ENCODE peak calls at places on chromosome 3, in six cellular contexts. K is A673; Q is GM23248; P is fibroblast of lung; A is body of pancreas; M is CD4-positive, alpha-beta memory T cell. U is an unnamed sample.

GRCh38 chr3:185335799-185336198 is 27.1 kb upstream of the MAP3K13 start:
- DNase-seq in M (no peak), K (peak; percentile 22), A (no peak), P (no peak), Q (peak; percentile 61), U (no peak)

GRCh38 chr3:114867828-114868498 is 279.1 kb downstream of the ZBTB20 start:
- DNase-seq in P (no peak), K (no peak), Q (no peak), A (peak; percentile 69), M (no peak), U (no peak)

GRCh38 chr3:136728918-136729317 is 23.3 kb downstream of the STAG1 start:
- DNase-seq in P (peak; percentile 72), Q (peak; percentile 96), K (no peak), A (no peak), M (no peak), U (peak; percentile 38)

GRCh38 chr3:70247955-70248354 is 64.5 kb downstream of the MDFIC2 start:
- DNase-seq in P (no peak), A (no peak), K (no peak), M (no peak), Q (no peak), U (no peak)

GRCh38 chr3:47874913-47875312 is 72.0 kb downstream of the DHX30 start:
- DNase-seq in M (no peak), P (no peak), A (no peak), K (no peak), Q (peak; percentile 28), U (no peak)

GRCh38 chr3:11170052-11170770 is 15.9 kb downstream of the HRH1 start:
- DNase-seq in K (no peak), A (no peak), Q (no peak), M (no peak), P (peak; percentile 66), U (no peak)

GRCh38 chr3:55017876-55018275 is 90.0 kb upstream of the LRTM1 start:
- DNase-seq in M (no peak), K (no peak), P (no peak), A (no peak), Q (no peak), U (no peak)

GRCh38 chr3:56373386-56373785 is 94.9 kb downstream of the ERC2 start:
- DNase-seq in K (no peak), P (no peak), M (no peak), A (no peak), Q (no peak), U (no peak)

GRCh38 chr3:23079976-23080375 is 123.2 kb upstream of the UBE2E2 start:
- DNase-seq in M (no peak), A (no peak), Q (no peak), K (no peak), P (peak; percentile 6), U (no peak)

GRCh38 chr3:69357196-69357595 is 28.7 kb downstream of the FRMD4B start:
- DNase-seq in A (no peak), Q (no peak), P (peak; percentile 17), K (no peak), M (no peak), U (no peak)

GRCh38 chr3:78647735-78648134 is 1120.1 kb downstream of the ROBO1 start:
- DNase-seq in A (no peak), Q (peak; percentile 23), M (no peak), P (no peak), K (no peak), U (no peak)

GRCh38 chr3:119969759-119970158 is 124.5 kb downstream of the GSK3B start:
- DNase-seq in Q (no peak), A (no peak), M (no peak), K (no peak), P (no peak), U (no peak)

GRCh38 chr3:127041933-127042332 is 59.0 kb downstream of the PLXNA1 start:
- DNase-seq in Q (no peak), A (no peak), P (no peak), M (no peak), K (no peak), U (no peak)

GRCh38 chr3:51958603-51959521 is 3.7 kb downstream of the GPR62 start:
- DNase-seq in P (no peak), Q (no peak), K (no peak), A (no peak), M (no peak), U (no peak)

GRCh38 chr3:172550347-172550943 is 27.2 kb upstream of the TNFSF10 start:
- DNase-seq in A (no peak), M (no peak), K (peak; percentile 21), P (peak; percentile 79), Q (peak; percentile 96), U (no peak)

GRCh38 chr3:172549144-172549543 is 25.9 kb upstream of the TNFSF10 start:
- DNase-seq in A (no peak), M (no peak), Q (no peak), P (peak; percentile 49), K (no peak), U (no peak)

GRCh38 chr3:172559029-172559428 is 35.8 kb upstream of the TNFSF10 start:
- DNase-seq in K (no peak), P (no peak), A (no peak), M (no peak), Q (no peak), U (no peak)

GRCh38 chr3:172557515-172558220 is 34.4 kb upstream of the TNFSF10 start:
- DNase-seq in A (no peak), K (no peak), P (peak; percentile 73), M (no peak), Q (peak; percentile 72), U (no peak)

DNA sequence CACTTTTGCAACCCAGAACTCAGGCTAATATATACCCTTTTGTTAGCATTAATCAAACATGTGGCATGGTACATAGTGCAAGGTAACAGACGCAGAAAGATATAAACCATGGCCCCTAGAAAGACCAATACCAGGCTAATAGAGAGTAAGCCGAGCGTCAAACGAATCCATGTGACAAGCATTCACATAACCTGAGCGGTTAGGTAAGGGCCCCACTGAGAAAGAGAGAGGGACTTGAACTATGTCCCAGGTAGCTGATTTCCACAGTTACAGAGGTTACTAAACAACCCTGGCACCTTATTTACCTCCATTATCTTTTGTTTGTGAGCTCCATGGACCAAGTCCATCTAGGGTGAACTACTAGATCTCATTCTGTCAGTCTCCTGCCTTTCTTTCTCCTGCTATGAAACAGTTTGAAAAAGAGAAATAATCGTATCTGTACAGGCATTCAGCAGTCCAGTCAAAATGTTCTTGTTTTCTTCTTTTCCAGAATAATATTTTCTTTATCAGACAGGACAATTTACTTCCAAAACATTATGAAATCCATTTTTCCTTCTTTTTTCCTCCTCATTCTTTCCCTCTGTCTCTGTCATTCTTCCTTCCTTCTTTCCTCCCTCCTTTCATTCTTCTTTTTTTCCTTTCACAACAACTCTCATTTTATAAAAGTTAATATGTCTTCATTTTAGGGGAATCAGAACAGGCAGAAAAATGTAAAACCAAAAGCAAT is 30.5 kb upstream of the TNFSF10 start:
- DNase-seq in M (no peak), P (no peak), K (no peak), A (no peak), Q (no peak), U (no peak)
- H3K27ac ChIP-seq in M (no peak overlapping the region), P (no peak overlapping the region), K (no peak overlapping the region), A (no peak overlapping the region), Q (no peak overlapping the region), U (no peak overlapping the region)

GRCh38 chr3:98765721-98766120 is 2.6 kb downstream of the ST3GAL6 start:
- DNase-seq in P (no peak), Q (no peak), A (no peak), M (no peak), K (peak; percentile 22), U (no peak)

GRCh38 chr3:98766924-98767323 is 3.8 kb downstream of the ST3GAL6 start:
- DNase-seq in K (no peak), P (no peak), Q (no peak), M (no peak), A (no peak), U (no peak)

GRCh38 chr3:98763076-98763475 is at the start of gene ST3GAL6:
- DNase-seq in Q (no peak), A (peak; percentile 19), M (no peak), P (peak; percentile 33), K (peak; percentile 39), U (no peak)

GRCh38 chr3:98763814-98764691 is 913 bp downstream of the ST3GAL6 start:
- DNase-seq in P (peak; percentile 53), K (no peak), M (no peak), Q (no peak), A (no peak), U (no peak)

DNA sequence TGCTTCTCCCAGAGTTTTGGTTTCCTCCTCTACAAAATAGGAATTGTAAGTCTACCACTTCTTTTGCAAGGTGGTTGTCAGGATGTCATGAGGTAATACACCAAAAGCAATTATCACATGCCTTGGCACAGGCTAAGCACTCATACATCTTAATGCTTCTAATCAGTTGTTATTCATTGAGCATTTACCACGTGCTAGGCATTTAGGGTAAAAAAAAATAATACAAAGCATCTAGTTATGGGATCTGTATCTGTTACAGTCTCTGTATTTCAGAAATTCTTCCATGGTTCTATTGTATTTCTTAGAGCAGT is 1.5 kb downstream of the ST3GAL6 start:
- DNase-seq in A (no peak), M (no peak), Q (no peak), K (no peak), P (no peak), U (no peak)
- H3K27ac ChIP-seq in A (no peak overlapping the region), M (no peak overlapping the region), Q (no peak overlapping the region), K (no peak overlapping the region), P (no peak overlapping the region), U (no peak overlapping the region)

DNA sequence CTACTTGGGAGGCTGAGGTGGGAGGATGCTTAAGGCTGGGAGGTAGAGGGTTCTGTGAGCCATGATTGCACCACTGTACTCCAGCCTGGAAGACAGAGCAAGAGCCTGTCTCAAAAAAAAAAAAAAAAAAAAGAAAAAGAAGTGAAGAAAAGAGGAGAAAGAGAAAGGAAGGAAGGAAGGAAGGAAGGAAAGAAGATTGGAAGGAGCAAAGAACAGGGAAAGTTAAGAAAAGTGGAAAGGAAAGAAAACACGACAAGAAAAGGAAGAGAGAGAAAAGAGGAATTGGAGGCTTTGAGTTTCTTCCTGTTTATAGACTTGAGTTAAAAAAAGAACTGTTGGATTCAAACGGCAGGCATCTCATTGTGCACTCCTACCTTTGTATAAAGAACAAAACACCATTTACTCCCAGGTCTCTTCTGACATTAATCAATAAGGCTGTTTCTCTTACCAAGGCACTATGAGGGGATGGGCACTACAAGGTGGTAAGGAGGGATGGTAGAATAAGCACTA is 73.5 kb downstream of the EDEM1 start:
- DNase-seq in Q (no peak), M (no peak), P (no peak), A (no peak), K (no peak), U (no peak)
- H3K27ac ChIP-seq in Q (no peak overlapping the region), M (no peak overlapping the region), P (no peak overlapping the region), A (no peak overlapping the region), K (no peak overlapping the region), U (no peak overlapping the region)

GRCh38 chr3:30721314-30721634 is 114.9 kb downstream of the TGFBR2 start:
- DNase-seq in Q (no peak), P (no peak), K (no peak), M (no peak), A (no peak), U (no peak)
- H3K27ac ChIP-seq in Q (no peak overlapping the region), P (no peak overlapping the region), K (no peak overlapping the region), M (no peak overlapping the region), A (no peak overlapping the region), U (no peak overlapping the region)

DNA sequence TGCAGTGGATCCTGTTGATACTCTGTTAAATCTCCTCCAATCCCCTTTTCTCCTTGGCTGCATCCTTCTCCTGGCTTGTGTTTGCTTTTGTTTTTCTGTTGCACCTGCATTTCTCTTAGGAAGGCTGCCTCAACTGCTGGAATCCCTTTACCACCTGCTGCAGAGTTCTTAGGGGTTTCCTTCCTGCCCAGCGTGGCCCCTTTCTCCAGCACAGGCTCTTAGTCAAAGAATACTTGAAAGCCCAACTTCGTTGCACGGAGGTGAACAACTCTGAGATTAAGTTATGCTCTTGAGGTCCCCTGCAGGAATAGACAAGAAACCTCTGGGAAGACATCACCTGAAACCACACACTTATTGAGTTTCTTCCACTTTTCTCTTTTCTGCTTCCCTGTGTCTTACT is 121.6 kb upstream of the GRM7 start:
- DNase-seq in A (no peak), M (no peak), Q (no peak), P (no peak), K (no peak), U (no peak)
- H3K27ac ChIP-seq in A (no peak overlapping the region), M (no peak overlapping the region), Q (no peak overlapping the region), P (no peak overlapping the region), K (no peak overlapping the region), U (no peak overlapping the region)

U was measured in H9.